ENCODE peak calls at places on chromosomes 5 and 9, in eight cellular contexts. K is central memory CD8-positive, alpha-beta T cell; E is uterus; F is activated effector memory CD4-positive, alpha-beta T cell treated with anti-CD3 and anti-CD28 coated beads, Interleukin-2, amount 50 U/mL, for 16 hours; J is GM12864; X is stimulated activated CD4-positive, alpha-beta T cell treated with anti-CD3 and anti-CD28 coated beads, Interleukin-1b, Interleukin-23, amount 100 ng/mL, for 4 hours; Z is GM18507; P is body of pancreas. O is an unnamed sample.

GRCh38 chr5:113375492-113376060 is 59.2 kb downstream of the TSSK1B start:
- DNase-seq in K (no peak), E (no peak), F (no peak), J (no peak), X (no peak), Z (no peak), P (no peak), O (no peak)

GRCh38 chr9:104856413-104856941 is 71.5 kb downstream of the ABCA1 start:
- DNase-seq in K (no peak), E (no peak), F (no peak), J (no peak), X (no peak), Z (no peak), P (no peak), O (no peak)

GRCh38 chr9:92278117-92278516 is 15.4 kb downstream of the IARS1 start:
- DNase-seq in K (no peak), E (no peak), F (no peak), J (no peak), X (no peak), Z (no peak), P (no peak), O (no peak)

GRCh38 chr9:79809931-79810330 is 238.2 kb downstream of the TLE4 start:
- DNase-seq in K (no peak), E (no peak), F (no peak), J (no peak), X (no peak), Z (no peak), P (no peak), O (no peak)

GRCh38 chr9:104961238-104961637 is 33.3 kb upstream of the ABCA1 start:
- DNase-seq in K (no peak), E (no peak), F (peak; percentile 73), J (peak; percentile 36), X (peak; percentile 15), Z (no peak), P (no peak), O (peak; percentile 42)

GRCh38 chr5:160165137-160166068 is 46.2 kb upstream of the PWWP2A start:
- DNase-seq in K (no peak), E (peak; percentile 90), F (no peak), J (no peak), X (no peak), Z (no peak), P (peak; percentile 83), O (no peak)

GRCh38 chr5:150502106-150502505 is 5.8 kb upstream of the NDST1 start:
- DNase-seq in K (no peak), E (no peak), F (no peak), J (no peak), X (no peak), Z (no peak), P (no peak), O (no peak)

GRCh38 chr9:19209188-19209587 is 21.3 kb upstream of the DENND4C start:
- DNase-seq in K (no peak), E (no peak), F (no peak), J (no peak), X (no peak), Z (no peak), P (no peak), O (no peak)

GRCh38 chr5:14296533-14297331 is 153.6 kb downstream of the TRIO start:
- DNase-seq in K (no peak), E (no peak), F (no peak), J (no peak), X (no peak), Z (no peak), P (no peak), O (no peak)

GRCh38 chr5:176793736-176794135 is 16.6 kb upstream of the UNC5A start:
- DNase-seq in K (no peak), E (no peak), F (no peak), J (no peak), X (no peak), Z (no peak), P (no peak), O (no peak)

GRCh38 chr9:69049094-69049493 is 13.5 kb downstream of the FXN start:
- DNase-seq in K (no peak), E (no peak), F (no peak), J (no peak), X (no peak), Z (no peak), P (no peak), O (no peak)

GRCh38 chr5:138276402-138277054 is 2.1 kb upstream of the GFRA3 start:
- DNase-seq in K (no peak), E (no peak), F (no peak), J (no peak), X (no peak), Z (no peak), P (no peak), O (no peak)

GRCh38 chr5:126736141-126736540 is 40.8 kb upstream of the LMNB1 start:
- DNase-seq in K (no peak), E (no peak), F (no peak), J (no peak), X (no peak), Z (no peak), P (no peak), O (no peak)

GRCh38 chr9:134059661-134060395 is 8.0 kb downstream of the BRD3 start:
- DNase-seq in K (no peak), E (no peak), F (peak; percentile 62), J (peak; percentile 58), X (no peak), Z (peak; percentile 64), P (no peak), O (no peak)

GRCh38 chr5:179241175-179241574 is 104.1 kb downstream of the ADAMTS2 start:
- DNase-seq in K (no peak), E (no peak), F (peak; percentile 34), J (no peak), X (no peak), Z (no peak), P (peak; percentile 9), O (no peak)

GRCh38 chr5:133390416-133391155 is 221.8 kb downstream of the FSTL4 start:
- DNase-seq in K (no peak), E (no peak), F (no peak), J (no peak), X (no peak), Z (no peak), P (peak; percentile 1), O (no peak)

GRCh38 chr9:100586093-100586492 is 8.2 kb downstream of the CAVIN4 start:
- DNase-seq in K (no peak), E (no peak), F (no peak), J (no peak), X (no peak), Z (no peak), P (no peak), O (no peak)

GRCh38 chr9:126501383-126502331 is 112.1 kb upstream of the LMX1B start:
- DNase-seq in K (no peak), E (no peak), F (no peak), J (no peak), X (no peak), Z (no peak), P (no peak), O (no peak)

GRCh38 chr5:142870552-142870951 is 100.4 kb downstream of the ARHGAP26 start:
- DNase-seq in K (no peak), E (no peak), F (no peak), J (no peak), X (no peak), Z (no peak), P (no peak), O (no peak)

GRCh38 chr9:3361115-3361514 is 164.7 kb downstream of the RFX3 start:
- DNase-seq in K (no peak), E (no peak), F (no peak), J (no peak), X (no peak), Z (no peak), P (no peak), O (no peak)

GRCh38 chr5:40223884-40224402 is 455.8 kb upstream of the PTGER4 start:
- DNase-seq in K (no peak), E (no peak), F (peak; percentile 64), J (peak; percentile 30), X (no peak), Z (no peak), P (no peak), O (no peak)

GRCh38 chr9:95048225-95049087 is 269.1 kb downstream of the FANCC start:
- DNase-seq in K (no peak), E (peak; percentile 70), F (peak; percentile 84), J (no peak), X (peak; percentile 55), Z (peak; percentile 55), P (peak; percentile 78), O (peak; percentile 13)

GRCh38 chr9:79120533-79121315 is 451.0 kb upstream of the TLE4 start:
- DNase-seq in K (no peak), E (no peak), F (no peak), J (no peak), X (no peak), Z (no peak), P (peak; percentile 9), O (no peak)

GRCh38 chr5:136000937-136001336 is 27.9 kb upstream of the TGFBI start:
- DNase-seq in K (no peak), E (no peak), F (no peak), J (no peak), X (no peak), Z (no peak), P (no peak), O (no peak)

GRCh38 chr9:76394896-76395244 is 644 bp upstream of the RFK start:
- DNase-seq in K (no peak), E (peak; percentile 38), F (peak; percentile 81), J (no peak), X (no peak), Z (peak; percentile 32), P (peak; percentile 44), O (no peak)

GRCh38 chr5:166909040-166909439 is 1382.4 kb upstream of the WWC1 start:
- DNase-seq in K (no peak), E (no peak), F (no peak), J (no peak), X (no peak), Z (no peak), P (no peak), O (no peak)

GRCh38 chr5:175889910-175890684 is 18.7 kb downstream of the CPLX2 start:
- DNase-seq in K (no peak), E (no peak), F (no peak), J (no peak), X (no peak), Z (no peak), P (no peak), O (no peak)

GRCh38 chr9:13580760-13581159 is 301.3 kb upstream of the MPDZ start:
- DNase-seq in K (no peak), E (no peak), F (no peak), J (no peak), X (no peak), Z (no peak), P (no peak), O (no peak)

GRCh38 chr9:16121593-16121992 is 568.8 kb downstream of the CCDC171 start:
- DNase-seq in K (no peak), E (no peak), F (no peak), J (no peak), X (no peak), Z (no peak), P (no peak), O (no peak)

GRCh38 chr9:117021881-117022280 is 334.8 kb downstream of the TRIM32 start:
- DNase-seq in K (no peak), E (no peak), F (no peak), J (no peak), X (no peak), Z (no peak), P (no peak), O (no peak)

GRCh38 chr5:125189451-125190051 is 443.1 kb upstream of the ZNF608 start:
- DNase-seq in K (no peak), E (no peak), F (no peak), J (no peak), X (no peak), Z (no peak), P (no peak), O (no peak)

GRCh38 chr9:36276840-36277239 is 18.6 kb upstream of the GNE start:
- DNase-seq in K (no peak), E (no peak), F (no peak), J (no peak), X (no peak), Z (no peak), P (peak; percentile 20), O (no peak)

GRCh38 chr9:126788046-126788445 is 16.8 kb upstream of the ZBTB43 start:
- DNase-seq in K (no peak), E (no peak), F (no peak), J (no peak), X (no peak), Z (no peak), P (no peak), O (no peak)

GRCh38 chr9:118595719-118596305 is 773.4 kb downstream of the BRINP1 start:
- DNase-seq in K (no peak), E (no peak), F (no peak), J (no peak), X (no peak), Z (no peak), P (peak; percentile 15), O (no peak)

O was measured in naive thymus-derived CD4-positive, alpha-beta T cell.